ENCODE peak calls at places on chromosomes 12 and 14, in seven cellular contexts. One of them, this sample, is unnamed.
A peak's percentile ranks its signal among the peaks of the same experiment; 100 is the strongest.

GRCh38 chr14:101726954-101727302 is 34.6 kb upstream of the PPP2R5C start:
- DNase-seq in GM23248: no peak
- DNase-seq in cardiac muscle cell: no peak
- DNase-seq in HCT116: no peak
- DNase-seq in fibroblast of lung: no peak
- DNase-seq in A673: no peak
- DNase-seq in NB4: no peak
- DNase-seq in this sample: no peak

GRCh38 chr14:89504084-89504483 is 87.1 kb upstream of the FOXN3 start:
- DNase-seq in GM23248: peak; percentile 40
- DNase-seq in cardiac muscle cell: no peak
- DNase-seq in HCT116: no peak
- DNase-seq in fibroblast of lung: peak; percentile 37
- DNase-seq in A673: no peak
- DNase-seq in NB4: no peak
- DNase-seq in this sample: no peak

GRCh38 chr12:128137140-128137539 is 129.8 kb upstream of the TMEM132C start:
- DNase-seq in GM23248: no peak
- DNase-seq in cardiac muscle cell: no peak
- DNase-seq in HCT116: no peak
- DNase-seq in fibroblast of lung: no peak
- DNase-seq in A673: no peak
- DNase-seq in NB4: peak; percentile 17
- DNase-seq in this sample: no peak

GRCh38 chr14:24605435-24606190 is 3.9 kb downstream of the GZMH start:
- DNase-seq in GM23248: peak; percentile 40
- DNase-seq in cardiac muscle cell: no peak
- DNase-seq in HCT116: peak; percentile 10
- DNase-seq in fibroblast of lung: no peak
- DNase-seq in A673: peak; percentile 49
- DNase-seq in NB4: peak; percentile 67
- DNase-seq in this sample: no peak

GRCh38 chr12:58877243-58877743 is 43.0 kb downstream of the LRIG3 start:
- DNase-seq in GM23248: peak; percentile 81
- DNase-seq in cardiac muscle cell: no peak
- DNase-seq in HCT116: no peak
- DNase-seq in fibroblast of lung: peak; percentile 91
- DNase-seq in A673: no peak
- DNase-seq in NB4: no peak
- DNase-seq in this sample: peak; percentile 67

GRCh38 chr14:89996963-89997362 is 41.2 kb downstream of the TDP1 start:
- DNase-seq in GM23248: no peak
- DNase-seq in cardiac muscle cell: no peak
- DNase-seq in HCT116: no peak
- DNase-seq in fibroblast of lung: no peak
- DNase-seq in A673: no peak
- DNase-seq in NB4: no peak
- DNase-seq in this sample: no peak

GRCh38 chr14:96129128-96129736 is 75.4 kb upstream of the BDKRB2 start:
- DNase-seq in GM23248: no peak
- DNase-seq in cardiac muscle cell: no peak
- DNase-seq in HCT116: no peak
- DNase-seq in fibroblast of lung: no peak
- DNase-seq in A673: no peak
- DNase-seq in NB4: no peak
- DNase-seq in this sample: no peak

GRCh38 chr14:75176142-75176820 is at the start of gene TMED10:
- DNase-seq in GM23248: peak; percentile 94
- DNase-seq in cardiac muscle cell: peak; percentile 95
- DNase-seq in HCT116: peak; percentile 78
- DNase-seq in fibroblast of lung: peak; percentile 91
- DNase-seq in A673: peak; percentile 94
- DNase-seq in NB4: peak; percentile 92
- DNase-seq in this sample: peak; percentile 63

GRCh38 chr12:93860659-93861373 is 183.6 kb downstream of the CRADD start:
- DNase-seq in GM23248: no peak
- DNase-seq in cardiac muscle cell: no peak
- DNase-seq in HCT116: no peak
- DNase-seq in fibroblast of lung: no peak
- DNase-seq in A673: no peak
- DNase-seq in NB4: no peak
- DNase-seq in this sample: no peak

GRCh38 chr12:107287436-107288413 is 194.4 kb upstream of the CRY1 start:
- DNase-seq in GM23248: peak; percentile 12
- DNase-seq in cardiac muscle cell: no peak
- DNase-seq in HCT116: no peak
- DNase-seq in fibroblast of lung: no peak
- DNase-seq in A673: no peak
- DNase-seq in NB4: no peak
- DNase-seq in this sample: no peak

GRCh38 chr12:27965411-27965810 is 7.1 kb downstream of the PTHLH start:
- DNase-seq in GM23248: peak; percentile 71
- DNase-seq in cardiac muscle cell: no peak
- DNase-seq in HCT116: no peak
- DNase-seq in fibroblast of lung: no peak
- DNase-seq in A673: peak; percentile 44
- DNase-seq in NB4: no peak
- DNase-seq in this sample: no peak

GRCh38 chr14:35808076-35808657 is 928 bp downstream of the RALGAPA1 start:
- DNase-seq in GM23248: peak; percentile 69
- DNase-seq in cardiac muscle cell: no peak
- DNase-seq in HCT116: no peak
- DNase-seq in fibroblast of lung: no peak
- DNase-seq in A673: no peak
- DNase-seq in NB4: peak; percentile 19
- DNase-seq in this sample: no peak

GRCh38 chr12:132108211-132108832 is 35.8 kb downstream of the DDX51 start:
- DNase-seq in GM23248: no peak
- DNase-seq in cardiac muscle cell: peak; percentile 15
- DNase-seq in HCT116: no peak
- DNase-seq in fibroblast of lung: no peak
- DNase-seq in A673: no peak
- DNase-seq in NB4: no peak
- DNase-seq in this sample: no peak

DNA sequence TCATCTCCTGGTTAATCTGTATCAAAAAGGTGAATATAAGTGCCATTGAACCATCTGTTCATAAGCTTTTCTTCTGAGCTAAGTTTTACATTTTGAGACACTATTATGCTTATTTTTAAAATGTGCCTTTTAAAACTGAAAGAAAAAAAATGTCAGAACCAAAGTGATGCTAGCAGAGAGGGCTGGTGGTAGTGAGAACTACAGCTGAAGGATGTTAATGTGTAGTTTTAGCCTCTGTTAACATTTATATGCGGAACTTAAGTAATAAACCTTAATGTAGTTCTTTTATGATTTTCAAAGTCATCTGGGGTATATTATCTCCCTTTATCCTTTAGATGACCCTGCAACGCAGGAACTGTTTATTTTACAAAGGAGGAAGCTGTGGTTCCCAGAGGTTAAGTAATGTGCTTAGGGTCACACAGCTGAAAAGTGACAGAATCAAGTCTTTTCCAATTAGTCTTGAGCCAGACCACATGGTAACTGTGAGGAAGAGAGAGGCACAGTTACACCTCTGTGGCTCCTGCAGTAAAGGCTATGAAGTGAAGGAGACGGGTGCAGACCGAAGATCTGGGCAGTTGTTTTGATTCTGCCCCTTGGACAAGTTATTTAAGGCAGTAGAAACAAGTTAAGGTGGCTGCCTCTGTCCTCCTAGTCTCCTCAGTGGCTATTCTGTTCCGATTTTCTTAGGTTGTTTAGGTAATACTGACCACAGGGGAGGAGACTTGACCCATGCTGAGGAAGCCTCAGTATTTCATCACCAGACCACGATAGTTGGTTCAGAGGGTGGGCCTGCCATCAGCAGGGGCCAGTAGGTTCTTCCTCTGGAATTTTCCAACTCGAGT is 23.9 kb downstream of the GNG2 start:
- DNase-seq in GM23248: no peak
- DNase-seq in cardiac muscle cell: no peak
- DNase-seq in HCT116: no peak
- DNase-seq in fibroblast of lung: peak; percentile 88
- DNase-seq in A673: peak; percentile 10
- DNase-seq in NB4: peak; percentile 94
- DNase-seq in this sample: peak; percentile 89
- H3K4me3 ChIP-seq in GM23248: no peak overlapping the region
- H3K4me3 ChIP-seq in cardiac muscle cell: no peak overlapping the region
- H3K4me3 ChIP-seq in HCT116: no peak overlapping the region
- H3K4me3 ChIP-seq in fibroblast of lung: no peak overlapping the region
- H3K4me3 ChIP-seq in A673: no peak overlapping the region
- H3K4me3 ChIP-seq in NB4: peak overlapping the region; percentile 17
- H3K4me3 ChIP-seq in this sample: no peak overlapping the region

DNA sequence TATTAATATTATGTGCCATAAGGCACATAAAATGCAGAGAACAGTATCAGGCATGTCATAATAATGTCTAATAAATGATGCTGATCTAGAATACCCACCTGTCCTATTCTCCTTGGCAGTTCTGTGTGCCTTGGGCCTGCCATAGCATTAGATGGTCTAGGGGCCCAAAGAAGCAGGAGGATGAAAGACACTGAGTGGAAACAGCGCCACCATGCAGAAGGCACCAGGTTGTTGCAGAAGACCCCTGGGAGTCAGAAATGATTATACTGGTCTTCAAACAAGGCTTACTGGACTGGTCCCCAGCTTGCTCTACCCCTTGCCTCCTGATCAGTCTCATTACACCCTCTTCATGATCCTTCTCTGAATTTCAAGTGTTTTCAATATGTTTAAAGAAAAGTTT is 353.3 kb downstream of the GRIN2B start:
- DNase-seq in GM23248: no peak
- DNase-seq in cardiac muscle cell: no peak
- DNase-seq in HCT116: no peak
- DNase-seq in fibroblast of lung: no peak
- DNase-seq in A673: no peak
- DNase-seq in NB4: no peak
- DNase-seq in this sample: no peak
- H3K4me3 ChIP-seq in GM23248: no peak overlapping the region
- H3K4me3 ChIP-seq in cardiac muscle cell: no peak overlapping the region
- H3K4me3 ChIP-seq in HCT116: no peak overlapping the region
- H3K4me3 ChIP-seq in fibroblast of lung: no peak overlapping the region
- H3K4me3 ChIP-seq in A673: no peak overlapping the region
- H3K4me3 ChIP-seq in NB4: no peak overlapping the region
- H3K4me3 ChIP-seq in this sample: no peak overlapping the region

DNA sequence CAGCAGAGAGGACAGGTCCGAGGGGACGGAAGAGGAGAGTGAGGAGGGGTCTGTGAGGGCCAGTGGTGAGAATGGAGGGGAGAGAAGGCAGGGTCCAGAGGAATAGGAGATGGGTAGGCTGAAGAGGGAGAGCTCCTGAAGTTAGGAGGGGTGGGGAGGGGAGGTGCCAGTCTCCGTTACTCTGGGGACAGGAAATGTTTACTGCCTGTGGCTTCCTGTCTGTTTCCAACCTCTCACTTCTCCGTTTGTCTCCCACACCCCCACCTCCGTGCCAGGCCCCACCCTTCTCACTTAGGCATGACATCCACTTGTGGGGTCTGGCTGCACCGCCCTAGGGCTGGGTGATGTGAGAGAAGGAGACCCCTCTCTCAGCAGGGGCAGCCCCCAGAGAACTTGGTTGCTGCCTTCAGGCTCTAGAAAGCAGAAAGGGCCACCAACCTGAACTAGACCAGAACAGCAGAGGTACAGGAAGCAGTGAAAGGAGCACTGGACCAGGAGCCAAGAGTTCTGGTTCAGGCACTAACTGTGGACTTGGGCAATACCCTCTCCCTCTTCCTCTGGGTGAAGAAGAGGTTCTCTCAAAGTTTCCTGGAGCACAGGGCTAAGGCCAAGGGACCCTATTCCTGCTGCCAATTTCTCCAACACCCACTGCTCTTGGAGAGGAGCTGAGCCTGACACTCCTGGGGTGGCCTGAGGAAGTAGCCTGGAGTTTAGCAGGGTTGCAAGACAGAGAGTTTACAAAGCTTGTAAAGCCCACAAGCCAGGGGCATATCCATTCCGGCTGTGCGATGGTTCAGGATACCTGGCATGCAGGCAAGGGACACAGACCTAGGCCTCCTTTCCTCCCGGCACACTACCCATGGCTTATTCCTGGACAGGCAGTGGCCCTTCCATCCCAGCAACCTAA is 5.5 kb downstream of the ITGA5 start:
- DNase-seq in GM23248: peak; percentile 69
- DNase-seq in cardiac muscle cell: no peak
- DNase-seq in HCT116: no peak
- DNase-seq in fibroblast of lung: no peak
- DNase-seq in A673: peak; percentile 89
- DNase-seq in NB4: peak; percentile 94
- DNase-seq in this sample: no peak
- H3K4me3 ChIP-seq in GM23248: peak overlapping the region; percentile 57
- H3K4me3 ChIP-seq in cardiac muscle cell: no peak overlapping the region
- H3K4me3 ChIP-seq in HCT116: no peak overlapping the region
- H3K4me3 ChIP-seq in fibroblast of lung: no peak overlapping the region
- H3K4me3 ChIP-seq in A673: peak overlapping the region; percentile 7
- H3K4me3 ChIP-seq in NB4: peak overlapping the region; percentile 62
- H3K4me3 ChIP-seq in this sample: peak overlapping the region; percentile 9

GRCh38 chr12:19951664-19952063 is 416.7 kb upstream of the PDE3A start:
- DNase-seq in GM23248: no peak
- DNase-seq in cardiac muscle cell: no peak
- DNase-seq in HCT116: no peak
- DNase-seq in fibroblast of lung: no peak
- DNase-seq in A673: no peak
- DNase-seq in NB4: no peak
- DNase-seq in this sample: no peak

GRCh38 chr12:19946549-19946948 is 421.8 kb upstream of the PDE3A start:
- DNase-seq in GM23248: peak; percentile 92
- DNase-seq in cardiac muscle cell: no peak
- DNase-seq in HCT116: no peak
- DNase-seq in fibroblast of lung: peak; percentile 92
- DNase-seq in A673: no peak
- DNase-seq in NB4: no peak
- DNase-seq in this sample: peak; percentile 73

GRCh38 chr12:19941096-19941495 is 427.2 kb upstream of the PDE3A start:
- DNase-seq in GM23248: no peak
- DNase-seq in cardiac muscle cell: no peak
- DNase-seq in HCT116: no peak
- DNase-seq in fibroblast of lung: no peak
- DNase-seq in A673: no peak
- DNase-seq in NB4: no peak
- DNase-seq in this sample: no peak

DNA sequence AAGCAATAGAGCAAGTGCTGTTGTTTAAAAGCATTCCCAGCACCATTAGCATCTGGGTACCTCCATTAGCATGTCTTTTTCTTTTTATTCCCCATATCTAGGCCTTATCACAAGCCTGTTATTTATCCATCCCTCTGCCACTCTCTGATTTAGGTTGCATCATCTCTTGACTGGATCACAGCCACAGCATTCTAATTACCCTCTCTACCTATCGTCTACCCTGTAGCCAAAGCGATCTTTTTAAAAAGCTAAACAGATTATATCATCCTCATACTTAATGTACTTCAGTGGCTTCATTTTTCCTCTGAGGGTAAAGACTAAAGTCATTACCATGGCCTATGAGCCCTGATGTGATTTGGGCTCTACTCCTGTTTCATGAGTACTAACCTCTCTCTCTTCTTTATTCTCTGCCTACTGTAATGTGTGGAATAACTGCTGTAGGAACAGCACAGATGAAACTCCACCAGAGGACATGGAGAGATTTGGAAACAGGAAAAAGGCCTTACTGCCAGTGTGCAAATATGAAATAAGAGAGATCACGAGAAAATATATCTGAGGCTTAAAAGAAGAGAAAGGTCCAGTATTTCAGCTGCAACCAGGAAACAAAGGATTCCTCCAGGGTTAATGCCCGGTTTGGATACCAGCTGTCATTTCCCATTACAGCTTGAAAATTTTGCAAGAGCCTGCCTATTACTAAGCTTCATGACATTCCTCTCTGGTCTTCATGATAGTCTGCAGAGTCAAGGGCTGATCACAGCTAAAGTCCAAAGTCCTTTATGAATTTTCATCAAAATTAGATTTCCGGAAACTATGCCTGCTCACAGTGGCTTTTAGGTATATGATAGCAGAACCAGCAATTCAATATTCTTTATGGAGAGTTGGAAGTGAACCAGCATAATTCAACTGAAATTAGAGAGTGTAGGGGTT is 422.5 kb upstream of the PDE3A start:
- DNase-seq in GM23248: peak; percentile 66
- DNase-seq in cardiac muscle cell: no peak
- DNase-seq in HCT116: no peak
- DNase-seq in fibroblast of lung: peak; percentile 60
- DNase-seq in A673: no peak
- DNase-seq in NB4: no peak
- DNase-seq in this sample: no peak
- H3K4me3 ChIP-seq in GM23248: peak overlapping the region; percentile 38
- H3K4me3 ChIP-seq in cardiac muscle cell: no peak overlapping the region
- H3K4me3 ChIP-seq in HCT116: no peak overlapping the region
- H3K4me3 ChIP-seq in fibroblast of lung: no peak overlapping the region
- H3K4me3 ChIP-seq in A673: no peak overlapping the region
- H3K4me3 ChIP-seq in NB4: no peak overlapping the region
- H3K4me3 ChIP-seq in this sample: no peak overlapping the region